ENCODE peak calls at places on chromosomes 7 and 10, in ten cellular contexts. T, I, M, Y, K, S, W, J, P and A are unnamed samples.

GRCh38 chr7:40299097-40299496 is 164.3 kb downstream of the SUGCT start:
- DNase-seq in P (no peak), K (peak; percentile 66), S (no peak), I (no peak), T (no peak), J (peak; percentile 86), W (no peak), Y (no peak), M (peak; percentile 89), A (peak; percentile 87)

GRCh38 chr10:1022413-1022812 is 3.2 kb downstream of the IDI2 start:
- DNase-seq in Y (no peak), K (no peak), I (no peak), J (no peak), W (peak; percentile 35), S (no peak), P (no peak), T (no peak), M (no peak), A (no peak)

GRCh38 chr7:115672024-115672423 is 358.5 kb downstream of the TFEC start:
- DNase-seq in P (no peak), T (no peak), Y (no peak), K (no peak), S (no peak), W (no peak), I (no peak), M (no peak), J (no peak), A (no peak)

GRCh38 chr10:72425133-72425532 is 70.4 kb upstream of the DNAJB12 start:
- DNase-seq in T (no peak), J (no peak), K (no peak), I (no peak), W (no peak), Y (no peak), M (no peak), P (no peak), S (no peak), A (no peak)

GRCh38 chr7:151008511-151009323 is 15.6 kb downstream of the ATG9B start:
- DNase-seq in I (peak; percentile 85), P (no peak), J (no peak), S (peak; percentile 99), Y (peak; percentile 72), K (no peak), M (no peak), T (peak; percentile 79), W (peak; percentile 77), A (no peak)

GRCh38 chr7:47586925-47587324 is 5.0 kb upstream of the TNS3 start:
- DNase-seq in Y (no peak), M (no peak), P (no peak), I (no peak), S (no peak), T (no peak), J (no peak), K (no peak), W (no peak), A (no peak)

GRCh38 chr10:100912013-100912608 is 652 bp upstream of the SLF2 start:
- DNase-seq in I (no peak), S (no peak), Y (no peak), T (no peak), K (no peak), P (no peak), M (no peak), W (peak; percentile 15), J (no peak), A (no peak)

GRCh38 chr10:3944591-3944990 is 159.6 kb upstream of the KLF6 start:
- DNase-seq in S (no peak), J (no peak), Y (no peak), P (no peak), T (no peak), I (no peak), M (no peak), W (no peak), K (no peak), A (no peak)

GRCh38 chr10:97849491-97850402 is at the start of gene GOLGA7B:
- DNase-seq in T (peak; percentile 36), W (no peak), S (peak; percentile 86), Y (peak; percentile 51), P (no peak), K (no peak), J (no peak), I (peak; percentile 57), M (no peak), A (peak; percentile 41)

GRCh38 chr7:98836811-98837631 is 32.8 kb downstream of the TMEM130 start:
- DNase-seq in P (no peak), S (peak; percentile 93), W (no peak), I (no peak), J (no peak), T (no peak), Y (no peak), K (no peak), M (peak; percentile 23), A (no peak)

GRCh38 chr10:33277135-33277536 is 57.3 kb downstream of the NRP1 start:
- DNase-seq in T (no peak), M (no peak), I (no peak), S (no peak), P (no peak), W (peak; percentile 89), K (no peak), Y (no peak), J (no peak), A (no peak)

GRCh38 chr7:11753441-11753840 is 78.6 kb downstream of the THSD7A start:
- DNase-seq in I (no peak), J (no peak), M (no peak), W (no peak), Y (no peak), K (no peak), S (no peak), T (no peak), P (no peak), A (no peak)

GRCh38 chr7:90999989-91000979 is 263.9 kb upstream of the FZD1 start:
- DNase-seq in S (no peak), M (peak; percentile 6), P (no peak), W (no peak), I (no peak), Y (no peak), K (peak; percentile 16), T (no peak), J (no peak), A (peak; percentile 10)

GRCh38 chr7:158280467-158281154 is 307.0 kb downstream of the PTPRN2 start:
- DNase-seq in J (no peak), Y (no peak), P (no peak), W (no peak), T (no peak), K (no peak), S (no peak), I (no peak), M (no peak), A (no peak)

GRCh38 chr10:132984801-132985545 is 42.6 kb upstream of the CFAP46 start:
- DNase-seq in Y (no peak), K (no peak), W (no peak), I (no peak), J (no peak), S (peak; percentile 65), T (no peak), M (no peak), P (no peak), A (no peak)

GRCh38 chr10:1411956-1412355 is 325.4 kb downstream of the ADARB2 start:
- DNase-seq in T (no peak), Y (no peak), M (no peak), S (no peak), P (no peak), J (no peak), K (no peak), I (no peak), W (no peak), A (no peak)

GRCh38 chr10:36023939-36024338 is 381.8 kb upstream of the FZD8 start:
- DNase-seq in Y (no peak), P (no peak), M (peak; percentile 85), I (no peak), W (no peak), J (peak; percentile 95), K (no peak), S (no peak), T (no peak), A (peak; percentile 84)

GRCh38 chr10:47214520-47214919 is 85.5 kb upstream of the GDF10 start:
- DNase-seq in T (no peak), Y (no peak), W (no peak), J (no peak), I (no peak), M (no peak), P (no peak), K (no peak), S (no peak), A (no peak)

GRCh38 chr10:14545827-14546226 is 215.1 kb upstream of the FRMD4A start:
- DNase-seq in M (peak; percentile 73), P (no peak), Y (no peak), J (no peak), T (no peak), K (no peak), W (no peak), S (no peak), I (no peak), A (peak; percentile 45)

GRCh38 chr7:44077061-44077460 is 5.3 kb downstream of the POLM start:
- DNase-seq in J (no peak), Y (no peak), I (no peak), T (no peak), W (no peak), P (no peak), M (no peak), K (no peak), S (no peak), A (no peak)

GRCh38 chr7:73717025-73717807 is 2.3 kb downstream of the STX1A start:
- DNase-seq in Y (no peak), T (no peak), S (no peak), J (peak; percentile 45), I (no peak), M (no peak), K (no peak), P (no peak), W (no peak), A (no peak)

GRCh38 chr10:90274721-90275468 is 573.5 kb downstream of the KIF20B start:
- DNase-seq in K (peak; percentile 4), S (no peak), W (no peak), P (no peak), M (peak; percentile 54), I (no peak), T (no peak), Y (no peak), J (no peak), A (peak; percentile 19)

GRCh38 chr10:76453997-76454396 is 1022.6 kb downstream of the LRMDA start:
- DNase-seq in M (no peak), K (no peak), T (no peak), J (no peak), S (no peak), I (no peak), Y (no peak), W (no peak), P (no peak), A (no peak)

GRCh38 chr10:63173468-63174227 is 40.5 kb downstream of the NRBF2 start:
- DNase-seq in J (no peak), Y (no peak), W (no peak), T (no peak), P (no peak), S (no peak), M (no peak), I (no peak), K (no peak), A (no peak)

GRCh38 chr7:138797715-138798320 is at the start of the genes ATP6V0A4 and TMEM213:
- DNase-seq in K (no peak), M (no peak), W (no peak), P (no peak), Y (peak; percentile 15), T (no peak), J (no peak), I (peak; percentile 6), S (peak; percentile 73), A (no peak)

GRCh38 chr7:11810043-11810625 is 21.9 kb downstream of the THSD7A start:
- DNase-seq in J (no peak), P (no peak), K (no peak), S (no peak), W (no peak), I (no peak), T (no peak), Y (no peak), M (no peak), A (no peak)

GRCh38 chr10:31100176-31100575 is 68.5 kb upstream of the ZNF438 start:
- DNase-seq in Y (no peak), T (no peak), S (no peak), J (no peak), I (no peak), M (no peak), P (no peak), W (no peak), K (no peak), A (no peak)

GRCh38 chr10:128848807-128849206 is 618.2 kb upstream of the MGMT start:
- DNase-seq in K (no peak), Y (no peak), T (no peak), P (no peak), W (peak; percentile 27), J (no peak), S (peak; percentile 16), M (no peak), I (no peak), A (no peak)